ENCODE peak calls at places on chromosomes 11 and 22, in seven cellular contexts. I is A549, V is transverse colon, K is H1, U is right lobe of liver, F is stomach, Q is colonic mucosa. L is an unnamed sample. For H3K4me1, the result is how much of the 10 kb centered on the place peaks cover.

GRCh38 chr22:50525104-50525958 is at the start of gene SCO2:
- DNase-seq in F (peak), K (peak), V (peak), I (peak), U (peak), Q (peak), L (peak)

GRCh38 chr22:19687561-19688300 is 26.6 kb upstream of the SEPTIN5 start:
- DNase-seq in F (no peak), I (no peak), Q (no peak), U (no peak), V (no peak), K (no peak), L (peak)

GRCh38 chr11:95289378-95289777 is 58.4 kb upstream of the SESN3 start:
- DNase-seq in Q (no peak), K (no peak), F (no peak), V (no peak), I (no peak), U (no peak), L (no peak)

GRCh38 chr22:47987885-47988515 is 1225.5 kb downstream of the TBC1D22A start:
- DNase-seq in I (no peak), K (no peak), V (no peak), U (no peak), F (no peak), Q (no peak), L (no peak)

GRCh38 chr22:26658671-26659478 is 1.5 kb downstream of the MIAT start:
- DNase-seq in V (peak), K (peak), F (peak), U (peak), Q (peak), I (peak), L (peak)

GRCh38 chr11:14119357-14119756 is 156.8 kb downstream of the SPON1 start:
- DNase-seq in U (no peak), V (no peak), Q (no peak), I (no peak), F (no peak), K (no peak), L (no peak)

GRCh38 chr22:45468872-45469572 is 33.7 kb upstream of the FBLN1 start:
- DNase-seq in V (no peak), Q (no peak), K (no peak), I (no peak), F (no peak), U (no peak), L (no peak)

GRCh38 chr22:43135565-43135964 is 7.6 kb downstream of the MCAT start:
- DNase-seq in K (no peak), U (no peak), Q (no peak), F (no peak), I (no peak), V (no peak), L (no peak)

GRCh38 chr11:32584921-32585320 is 1.3 kb downstream of the EIF3M start:
- DNase-seq in F (no peak), U (no peak), Q (no peak), K (no peak), I (no peak), V (no peak), L (no peak)

GRCh38 chr11:1122356-1123002 is 35.3 kb upstream of the MUC5AC start:
- DNase-seq in I (no peak), Q (no peak), F (peak), V (peak), K (no peak), U (no peak), L (no peak)

GRCh38 chr11:128841461-128842072 is 25.5 kb downstream of the KCNJ1 start:
- DNase-seq in V (no peak), I (no peak), F (no peak), Q (no peak), K (no peak), U (no peak), L (no peak)

DNA sequence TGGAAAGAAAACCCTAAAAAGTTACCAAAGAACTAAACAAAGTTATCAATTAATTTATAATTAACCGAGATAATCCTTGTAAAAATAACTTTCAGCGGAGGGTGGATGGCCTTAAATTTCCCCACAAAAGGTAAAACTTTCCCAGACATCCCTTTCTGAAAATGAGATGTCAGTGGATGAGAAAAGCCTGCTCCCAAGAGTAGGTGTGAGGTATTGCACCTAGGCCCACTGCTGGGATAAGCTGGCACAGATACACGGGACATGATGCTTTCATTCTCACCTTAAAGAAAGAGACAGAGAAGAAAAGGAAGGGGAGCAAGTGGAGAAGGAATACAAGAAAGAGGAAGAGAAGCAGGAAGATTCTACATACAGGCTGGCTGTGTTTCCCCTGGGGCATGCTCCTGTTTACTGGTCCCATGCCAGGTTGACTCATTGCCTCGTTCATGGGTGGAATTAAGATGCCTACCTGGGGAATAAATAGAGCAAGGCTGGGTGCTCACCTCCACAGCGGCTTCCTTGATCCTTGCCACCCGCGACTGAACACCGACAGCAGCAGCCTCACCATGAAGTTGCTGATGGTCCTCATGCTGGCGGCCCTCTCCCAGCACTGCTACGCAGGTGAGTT is at the start of gene SCGB2A2:
- DNase-seq in K (no peak), F (no peak), V (no peak), U (no peak), Q (no peak), I (peak), L (no peak)
- TF ChIP-seq CTCF in K (peak), F (no peak), V (peak), U (no peak), Q (no peak), I (peak), L (peak)

GRCh38 chr11:44243633-44244343 is 66.2 kb downstream of the ALX4 start:
- DNase-seq in Q (no peak), V (no peak), K (no peak), F (no peak), I (peak), U (no peak), L (no peak)
- H3K4me3 ChIP-seq in Q (no peak), V (no peak), K (peak), F (no peak), I (no peak), U (no peak), L (no peak)

GRCh38 chr11:11948242-11948947 is 60.0 kb downstream of the DKK3 start:
- DNase-seq in U (peak), I (no peak), F (no peak), Q (no peak), V (no peak), K (no peak), L (no peak)
- H3K4me1 ChIP-seq in U (under half), I (under half), F (under half), Q (under half), V (under half), K (under half), L (under half)

GRCh38 chr11:3044004-3044403 is 13.2 kb downstream of the CARS1 start:
- DNase-seq in Q (no peak), F (no peak), I (no peak), U (peak), V (no peak), K (no peak), L (peak)

GRCh38 chr11:3046641-3047040 is 10.6 kb downstream of the CARS1 start:
- DNase-seq in Q (no peak), F (no peak), I (no peak), U (no peak), K (no peak), V (no peak), L (no peak)

GRCh38 chr11:3044915-3045314 is 12.3 kb downstream of the CARS1 start:
- DNase-seq in K (no peak), F (no peak), I (no peak), U (no peak), Q (no peak), V (no peak), L (no peak)

GRCh38 chr11:3047637-3048036 is 9.6 kb downstream of the CARS1 start:
- DNase-seq in F (no peak), U (no peak), V (no peak), I (no peak), K (no peak), Q (no peak), L (no peak)

DNA sequence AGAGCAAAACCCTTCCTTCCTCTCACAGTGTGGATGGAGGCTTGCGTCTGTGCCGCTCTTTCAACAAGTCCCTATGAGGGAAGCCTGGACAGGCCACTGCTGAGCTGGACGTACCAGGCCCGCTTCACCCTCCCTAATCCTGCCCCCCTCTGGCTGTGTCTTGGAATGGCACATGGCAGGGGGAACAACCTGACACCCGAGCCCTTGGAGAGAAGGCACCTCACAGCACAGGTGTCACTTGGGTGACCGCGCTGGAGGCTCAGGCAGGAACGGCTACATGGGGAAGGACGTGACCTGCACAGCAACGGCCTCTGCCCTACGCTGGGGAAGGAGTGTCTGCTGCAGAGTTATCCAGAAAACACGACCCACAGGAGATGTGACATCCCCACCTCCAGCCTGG is 11.0 kb downstream of the CARS1 start:
- DNase-seq in V (no peak), Q (no peak), I (no peak), U (no peak), F (no peak), K (no peak), L (peak)
- TF ChIP-seq CTCF in V (peak), Q (no peak), I (no peak), U (peak), F (no peak), K (peak), L (no peak)

GRCh38 chr11:65355776-65356393 is 1.3 kb downstream of the TIGD3 start:
- DNase-seq in F (no peak), U (peak), I (no peak), K (peak), Q (peak), V (peak), L (peak)
- H3K4me3 ChIP-seq in F (peak), U (no peak), I (no peak), K (peak), Q (peak), V (peak), L (peak)

DNA sequence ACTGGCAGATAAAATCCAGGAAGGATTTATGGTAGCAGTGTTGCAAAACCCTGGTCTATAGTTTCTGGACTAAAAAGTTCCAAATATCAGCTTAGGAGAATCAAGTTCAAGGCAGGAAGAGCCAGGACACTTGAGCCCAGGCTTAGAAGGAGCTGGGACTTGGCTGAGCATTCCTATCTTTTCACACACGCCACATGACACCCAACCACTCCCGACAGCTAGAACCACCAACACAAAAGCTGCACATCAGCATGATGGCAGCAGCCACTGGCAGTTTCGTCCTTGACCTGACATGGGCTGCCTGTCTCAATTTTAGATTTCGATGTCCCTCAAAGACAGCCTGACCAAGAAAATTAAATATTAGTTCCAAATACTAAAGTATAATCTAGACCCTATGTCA is 14.2 kb downstream of the LARGE2 start:
- DNase-seq in Q (no peak), K (no peak), V (no peak), I (no peak), F (no peak), U (no peak), L (no peak)
- H3K4me1 ChIP-seq in Q (under half), K (under half), V (under half), I (under half), F (under half), U (under half), L (under half)